ENCODE peak calls at places on chromosomes 4 and X, in ten cellular contexts. Y, R, N, H, V, Q, M, I, Z and B are unnamed samples.

GRCh38 chr4:25234390-25235367 is 846 bp downstream of the PI4K2B start:
- DNase-seq in Y (peak; percentile 69), R (peak; percentile 90), N (no peak), H (peak; percentile 54), V (peak; percentile 68), Q (peak; percentile 86), M (peak; percentile 66), I (peak; percentile 44), Z (peak; percentile 90), B (no peak)

GRCh38 chr4:184094532-184095192 is 123.0 kb downstream of the ENPP6 start:
- DNase-seq in Y (no peak), R (no peak), N (no peak), H (no peak), V (no peak), Q (no peak), M (no peak), I (no peak), Z (no peak), B (no peak)

GRCh38 chr4:2075171-2075986 is 16.3 kb downstream of the NAT8L start:
- DNase-seq in Y (no peak), R (no peak), N (no peak), H (no peak), V (peak; percentile 37), Q (no peak), M (no peak), I (peak; percentile 23), Z (no peak), B (no peak)

GRCh38 chr4:56613101-56613862 is 67.8 kb downstream of the HOPX start:
- DNase-seq in Y (no peak), R (no peak), N (no peak), H (peak; percentile 23), V (no peak), Q (peak; percentile 57), M (no peak), I (no peak), Z (no peak), B (no peak)

GRCh38 chr4:182265881-182266280 is 22.7 kb downstream of the TENM3 start:
- DNase-seq in Y (no peak), R (no peak), N (no peak), H (peak; percentile 54), V (peak; percentile 55), Q (no peak), M (no peak), I (no peak), Z (no peak), B (no peak)

GRCh38 chr4:118746251-118746919 is 61.2 kb downstream of the METTL14 start:
- DNase-seq in Y (no peak), R (no peak), N (no peak), H (no peak), V (no peak), Q (peak; percentile 46), M (no peak), I (no peak), Z (no peak), B (no peak)

GRCh38 chr4:19309365-19309764 is 942.3 kb upstream of the SLIT2 start:
- DNase-seq in Y (no peak), R (no peak), N (no peak), H (peak; percentile 10), V (no peak), Q (peak; percentile 79), M (no peak), I (no peak), Z (peak; percentile 81), B (no peak)

GRCh38 chr4:154618708-154619315 is 6.4 kb upstream of the FGG start:
- DNase-seq in Y (peak; percentile 46), R (no peak), N (no peak), H (peak; percentile 85), V (peak; percentile 80), Q (peak; percentile 62), M (peak; percentile 38), I (peak; percentile 66), Z (peak; percentile 56), B (no peak)

GRCh38 chrX:13875572-13875971 is 58.7 kb upstream of the GPM6B start:
- DNase-seq in Y (no peak), R (no peak), N (no peak), H (no peak), V (no peak), Q (no peak), M (no peak), I (no peak), Z (no peak), B (no peak)

GRCh38 chrX:123833387-123833786 is 26.5 kb upstream of the XIAP start:
- DNase-seq in Y (peak; percentile 65), R (no peak), N (no peak), H (peak; percentile 50), V (peak; percentile 48), Q (peak; percentile 55), M (peak; percentile 57), I (peak; percentile 50), Z (peak; percentile 63), B (peak; percentile 51)

GRCh38 chr4:61462451-61463326 is 262.6 kb downstream of the ADGRL3 start:
- DNase-seq in Y (no peak), R (no peak), N (no peak), H (no peak), V (no peak), Q (peak; percentile 74), M (no peak), I (no peak), Z (no peak), B (no peak)

GRCh38 chr4:185504098-185505047 is 30.9 kb downstream of the PDLIM3 start:
- DNase-seq in Y (no peak), R (no peak), N (no peak), H (no peak), V (peak; percentile 92), Q (peak; percentile 77), M (peak; percentile 29), I (no peak), Z (no peak), B (no peak)

GRCh38 chrX:152220612-152221011 is 82.2 kb upstream of the MAGEA10 start:
- DNase-seq in Y (no peak), R (no peak), N (no peak), H (no peak), V (no peak), Q (no peak), M (no peak), I (no peak), Z (no peak), B (no peak)

GRCh38 chrX:25941087-25941486 is 197.1 kb upstream of the MAGEB18 start:
- DNase-seq in Y (no peak), R (no peak), N (no peak), H (no peak), V (no peak), Q (no peak), M (no peak), I (no peak), Z (no peak), B (no peak)

GRCh38 chr4:155179216-155179615 is 29.2 kb upstream of the NPY2R start:
- DNase-seq in Y (no peak), R (no peak), N (no peak), H (no peak), V (no peak), Q (peak; percentile 97), M (no peak), I (no peak), Z (no peak), B (no peak)

GRCh38 chrX:10833299-10834169 is 213.1 kb upstream of the MID1 start:
- DNase-seq in Y (no peak), R (peak; percentile 43), N (no peak), H (peak; percentile 65), V (peak; percentile 31), Q (peak; percentile 24), M (peak; percentile 32), I (peak; percentile 47), Z (no peak), B (no peak)

GRCh38 chrX:84737471-84737871 is 235.2 kb upstream of the HDX start:
- DNase-seq in Y (no peak), R (no peak), N (no peak), H (peak; percentile 0), V (no peak), Q (no peak), M (no peak), I (no peak), Z (no peak), B (no peak)

GRCh38 chrX:110734894-110735541 is 60.6 kb downstream of the CHRDL1 start:
- DNase-seq in Y (no peak), R (no peak), N (no peak), H (peak; percentile 35), V (no peak), Q (peak; percentile 47), M (no peak), I (no peak), Z (no peak), B (no peak)

GRCh38 chr4:170853422-170854021 is 763.8 kb upstream of the AADAT start:
- DNase-seq in Y (peak; percentile 39), R (peak; percentile 67), N (no peak), H (peak; percentile 80), V (peak; percentile 44), Q (no peak), M (peak; percentile 72), I (peak; percentile 71), Z (peak; percentile 36), B (no peak)

DNA sequence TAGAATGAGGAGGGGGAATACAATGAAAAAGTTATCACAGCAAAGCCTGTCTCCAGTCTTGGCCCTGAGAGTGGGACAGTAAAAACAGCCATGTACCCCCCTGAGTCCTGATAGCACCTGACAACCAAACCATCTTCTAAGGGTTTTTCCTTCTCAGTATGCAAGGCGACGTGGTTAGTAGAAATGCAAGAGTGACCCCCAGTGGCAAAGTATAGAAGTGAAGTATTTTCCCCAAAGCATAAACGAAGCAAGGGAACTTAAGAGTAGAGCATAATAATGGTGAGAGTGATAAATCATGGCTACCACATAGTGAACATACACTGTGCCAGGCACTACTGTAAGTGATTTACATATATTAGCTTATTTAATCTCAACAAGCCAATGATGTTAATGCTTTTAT is 52.8 kb downstream of the FAM47C start:
- DNase-seq in Y (peak; percentile 13), R (no peak), N (no peak), H (peak; percentile 52), V (no peak), Q (peak; percentile 62), M (peak; percentile 15), I (peak; percentile 38), Z (peak; percentile 37), B (no peak)
- TF ChIP-seq CTCF in Y (peak; percentile 39), R (peak; percentile 42), N (peak; percentile 48), H (peak; percentile 72), V (peak; percentile 51), Q (peak; percentile 55), M (peak; percentile 54), I (peak; percentile 68), Z (peak; percentile 54), B (no peak)

GRCh38 chr4:149690726-149691125 is 124.9 kb downstream of the IQCM start:
- DNase-seq in Y (no peak), R (no peak), N (no peak), H (peak; percentile 52), V (no peak), Q (no peak), M (no peak), I (no peak), Z (no peak), B (no peak)
- TF ChIP-seq CTCF in Y (no peak), R (no peak), N (no peak), H (peak; percentile 55), V (no peak), Q (no peak), M (peak; percentile 16), I (peak; percentile 65), Z (peak; percentile 13), B (no peak)

GRCh38 chr4:76689079-76689817 is 208.7 kb downstream of the SOWAHB start:
- DNase-seq in Y (peak; percentile 42), R (peak; percentile 80), N (no peak), H (peak; percentile 89), V (peak; percentile 59), Q (peak; percentile 48), M (peak; percentile 70), I (peak; percentile 82), Z (peak; percentile 45), B (no peak)
- TF ChIP-seq CTCF in Y (peak; percentile 0), R (no peak), N (no peak), H (no peak), V (no peak), Q (no peak), M (no peak), I (no peak), Z (no peak), B (no peak)

GRCh38 chrX:102085706-102086105 is 39.8 kb upstream of the TCEAL2 start:
- DNase-seq in Y (no peak), R (no peak), N (no peak), H (peak; percentile 41), V (no peak), Q (no peak), M (no peak), I (no peak), Z (no peak), B (no peak)
- TF ChIP-seq CTCF in Y (no peak), R (no peak), N (no peak), H (peak; percentile 50), V (no peak), Q (no peak), M (no peak), I (peak; percentile 43), Z (peak; percentile 12), B (no peak)